ENCODE peak calls at places on chromosomes 3 and 15, in four cellular contexts. J is H1, X is astrocyte, Z is mesenchymal stem cell. I is an unnamed sample. For H3K4me1, the result is how much of the 10 kb centered on the place peaks cover.

GRCh38 chr15:67024322-67024997 is 40.9 kb upstream of the SMAD3 start:
- DNase-seq in J (no peak), X (peak), Z (peak), I (peak)

GRCh38 chr15:33226559-33227181 is 32.2 kb upstream of the FMN1 start:
- DNase-seq in J (no peak), X (peak), Z (peak), I (peak)

GRCh38 chr15:41730543-41730942 is 43.7 kb upstream of the MAPKBP1 start:
- DNase-seq in J (no peak), X (no peak), Z (no peak), I (no peak)

GRCh38 chr3:156558389-156558788 is 3.5 kb upstream of the SSR3 start:
- DNase-seq in J (no peak), X (no peak), Z (no peak), I (no peak)

GRCh38 chr3:126132751-126133511 is 47.5 kb downstream of the ALDH1L1 start:
- DNase-seq in J (peak), X (no peak), Z (peak), I (peak)

GRCh38 chr3:18735013-18735412 is 309.9 kb upstream of the SATB1 start:
- DNase-seq in J (no peak), X (no peak), Z (no peak), I (no peak)

GRCh38 chr15:35540031-35540430 is 5.9 kb downstream of the DPH6 start:
- DNase-seq in J (no peak), X (peak), Z (no peak), I (no peak)

GRCh38 chr3:141383555-141384129 is 15.3 kb downstream of the ZBTB38 start:
- DNase-seq in J (no peak), X (peak), Z (peak), I (no peak)

GRCh38 chr15:62068071-62068786 is 1.5 kb downstream of the C2CD4A start:
- DNase-seq in J (no peak), X (no peak), Z (peak), I (peak)

GRCh38 chr3:76585794-76586392 is 454.0 kb upstream of the ROBO2 start:
- DNase-seq in J (no peak), X (no peak), Z (peak), I (no peak)

GRCh38 chr3:161430307-161430706 is 59.0 kb upstream of the SPTSSB start:
- DNase-seq in J (no peak), X (no peak), Z (no peak), I (no peak)

GRCh38 chr15:34275154-34275553 is 50.3 kb downstream of the EMC4 start:
- DNase-seq in J (no peak), X (no peak), Z (no peak), I (no peak)

GRCh38 chr3:163779396-163780344 is 1298.6 kb downstream of the SI start:
- DNase-seq in J (peak), X (no peak), Z (no peak), I (no peak)

GRCh38 chr15:65263313-65263712 is 23.4 kb downstream of the PARP16 start:
- DNase-seq in J (no peak), X (peak), Z (no peak), I (no peak)

GRCh38 chr3:146491303-146491702 is 21.9 kb upstream of the PLSCR2 start:
- DNase-seq in J (no peak), X (no peak), Z (peak), I (no peak)

GRCh38 chr3:195582947-195583346 is 793 bp downstream of the APOD start:
- DNase-seq in J (no peak), X (no peak), Z (no peak), I (peak)

GRCh38 chr15:85646538-85647091 is 148.1 kb downstream of the KLHL25 start:
- DNase-seq in J (no peak), X (peak), Z (peak), I (no peak)

GRCh38 chr3:110237091-110237615 is 834.5 kb upstream of the NECTIN3 start:
- DNase-seq in J (no peak), X (no peak), Z (no peak), I (no peak)

GRCh38 chr15:31358957-31359721 is 32.5 kb downstream of the KLF13 start:
- DNase-seq in J (no peak), X (no peak), Z (no peak), I (no peak)

GRCh38 chr3:129525341-129525968 is 3.0 kb upstream of the RHO start:
- DNase-seq in J (no peak), X (peak), Z (peak), I (no peak)

GRCh38 chr15:76338555-76339301 is 2.2 kb downstream of the ISL2 start:
- DNase-seq in J (no peak), X (no peak), Z (no peak), I (no peak)

GRCh38 chr15:85289677-85290365 is 90.6 kb upstream of the AKAP13 start:
- DNase-seq in J (no peak), X (peak), Z (peak), I (peak)

GRCh38 chr15:34837246-34838016 is 42.1 kb upstream of the ACTC1 start:
- DNase-seq in J (no peak), X (peak), Z (peak), I (no peak)

GRCh38 chr3:4063916-4064592 is 239.1 kb upstream of the SETMAR start:
- DNase-seq in J (no peak), X (no peak), Z (no peak), I (no peak)

GRCh38 chr3:132730891-132731580 is 8.8 kb upstream of the NPHP3 start:
- DNase-seq in J (no peak), X (peak), Z (peak), I (no peak)

GRCh38 chr15:58957101-58957973 is 23.9 kb upstream of the SLTM start:
- DNase-seq in J (no peak), X (no peak), Z (peak), I (peak)

GRCh38 chr3:39096775-39097174 is 10.7 kb downstream of the GORASP1 start:
- DNase-seq in J (no peak), X (peak), Z (peak), I (no peak)

GRCh38 chr3:126125341-126125740 is 41.4 kb upstream of the SLC41A3 start:
- DNase-seq in J (no peak), X (no peak), Z (no peak), I (peak)

GRCh38 chr3:16241225-16241624 is 23.5 kb downstream of the DPH3 start:
- DNase-seq in J (no peak), X (no peak), Z (no peak), I (no peak)

GRCh38 chr15:58165661-58166060 is 27.5 kb downstream of the AQP9 start:
- DNase-seq in J (no peak), X (peak), Z (no peak), I (no peak)

GRCh38 chr3:73490453-73491311 is 134.1 kb downstream of the PDZRN3 start:
- DNase-seq in J (no peak), X (peak), Z (no peak), I (no peak)

GRCh38 chr15:99455796-99456160 is 110.0 kb upstream of the MEF2A start:
- DNase-seq in J (no peak), X (no peak), Z (no peak), I (no peak)

GRCh38 chr3:188051801-188052228 is 102.1 kb upstream of the LPP start:
- DNase-seq in J (no peak), X (peak), Z (no peak), I (peak)
- H3K4me3 ChIP-seq in J (no peak), X (no peak), Z (peak), I (no peak)

GRCh38 chr3:184895350-184895749 is 83.4 kb downstream of the VPS8 start:
- DNase-seq in J (no peak), X (no peak), Z (no peak), I (no peak)

GRCh38 chr3:184885112-184885511 is 73.1 kb downstream of the VPS8 start:
- DNase-seq in J (no peak), X (no peak), Z (no peak), I (no peak)

GRCh38 chr3:184894051-184894450 is 82.1 kb downstream of the VPS8 start:
- DNase-seq in J (no peak), X (no peak), Z (no peak), I (no peak)

GRCh38 chr3:184884359-184885017 is 72.5 kb downstream of the VPS8 start:
- DNase-seq in J (no peak), X (no peak), Z (no peak), I (no peak)

DNA sequence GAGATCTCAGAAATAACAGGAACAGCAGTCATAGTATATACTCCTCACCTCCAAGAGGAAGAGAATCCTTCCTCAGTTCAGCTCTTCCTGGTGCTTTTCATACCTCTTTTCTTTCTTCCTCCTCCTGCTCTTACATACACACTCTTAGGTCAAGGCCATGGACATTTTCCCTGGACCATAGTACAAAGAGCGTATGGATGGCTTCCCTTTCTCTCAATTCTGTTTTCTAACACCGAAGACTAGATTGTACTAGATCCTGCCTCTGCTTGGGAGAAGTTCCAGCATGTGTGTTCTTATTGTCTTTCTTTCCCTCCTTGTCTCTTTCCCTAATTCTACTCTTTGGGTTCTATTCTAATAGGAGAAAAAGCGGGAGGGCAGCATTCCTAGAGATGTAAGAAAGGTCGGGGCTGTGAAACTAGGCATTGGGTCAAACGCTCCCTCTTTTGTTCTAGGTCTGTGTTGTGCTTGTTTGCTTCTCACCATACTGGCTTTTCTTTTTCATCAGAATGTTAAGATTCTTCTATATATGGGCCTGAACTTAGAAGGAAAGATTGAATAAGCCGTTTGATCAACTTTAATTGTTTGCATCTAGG is 77.4 kb downstream of the VPS8 start:
- DNase-seq in J (no peak), X (no peak), Z (no peak), I (no peak)
- H3K9ac ChIP-seq in J (no peak), X (no peak), Z (no peak), I (no peak)

GRCh38 chr3:124836448-124836847 is 50.7 kb downstream of the ITGB5 start:
- DNase-seq in J (no peak), X (no peak), Z (no peak), I (no peak)

GRCh38 chr3:124837065-124837464 is 50.1 kb downstream of the ITGB5 start:
- DNase-seq in J (no peak), X (no peak), Z (peak), I (peak)

GRCh38 chr3:124839896-124840295 is 47.3 kb downstream of the ITGB5 start:
- DNase-seq in J (no peak), X (no peak), Z (peak), I (no peak)

GRCh38 chr3:124837730-124838186 is 49.4 kb downstream of the ITGB5 start:
- DNase-seq in J (no peak), X (peak), Z (peak), I (peak)

DNA sequence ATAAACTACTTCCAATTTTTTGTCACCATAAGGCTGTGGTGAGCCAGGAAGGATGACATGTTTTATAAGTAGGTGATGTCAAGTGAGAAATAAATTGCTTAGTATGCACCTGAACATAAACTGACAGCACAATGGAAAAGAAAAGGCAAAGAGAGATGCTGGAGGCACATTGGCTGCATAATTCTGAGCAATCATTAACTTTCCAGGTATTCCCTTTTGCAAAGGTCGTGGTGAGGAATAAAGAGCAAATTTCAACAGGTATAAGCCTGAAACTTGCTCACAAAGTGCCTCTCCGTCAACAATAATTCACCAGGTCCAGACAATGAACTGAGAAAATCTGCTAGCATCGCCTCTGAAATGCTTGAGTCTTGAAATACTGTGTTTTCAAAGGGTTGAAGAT is 48.2 kb downstream of the ITGB5 start:
- DNase-seq in J (no peak), X (no peak), Z (no peak), I (no peak)
- H3K4me1 ChIP-seq in J (under half), X (under half), Z (under half), I (under half)

DNA sequence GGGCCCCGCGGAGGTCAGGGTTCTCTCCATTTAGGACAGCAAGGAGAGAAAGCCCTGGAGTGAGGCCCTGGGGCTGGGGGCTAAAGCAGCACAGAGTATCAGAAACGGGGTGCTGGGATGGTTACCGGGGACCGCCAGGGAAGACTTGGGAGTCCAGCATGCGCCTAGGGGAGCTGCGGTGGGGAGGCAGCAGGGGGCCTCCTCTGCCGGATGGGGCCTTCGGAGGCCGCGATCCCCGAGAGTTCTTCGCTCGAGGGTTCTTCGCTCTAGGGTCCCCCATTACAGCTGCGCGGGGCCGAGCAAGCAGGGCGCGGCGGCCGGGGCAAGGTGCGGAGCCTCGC is 515 bp upstream of the APBA2 start:
- DNase-seq in J (no peak), X (no peak), Z (no peak), I (no peak)
- H3K4me3 ChIP-seq in J (no peak), X (peak), Z (peak), I (peak)

GRCh38 chr3:117404756-117405155 is 695.2 kb downstream of the TUSC7 start:
- DNase-seq in J (no peak), X (no peak), Z (no peak), I (no peak)

GRCh38 chr3:117400303-117400702 is 690.7 kb downstream of the TUSC7 start:
- DNase-seq in J (no peak), X (no peak), Z (peak), I (no peak)

GRCh38 chr3:117398166-117398954 is 688.8 kb downstream of the TUSC7 start:
- DNase-seq in J (peak), X (no peak), Z (no peak), I (no peak)

GRCh38 chr3:117404153-117404552 is 694.6 kb downstream of the TUSC7 start:
- DNase-seq in J (no peak), X (no peak), Z (no peak), I (no peak)

GRCh38 chr3:117399311-117400068 is 689.9 kb downstream of the TUSC7 start:
- DNase-seq in J (peak), X (peak), Z (peak), I (no peak)
- H3K9ac ChIP-seq in J (no peak), X (no peak), Z (peak), I (no peak)

GRCh38 chr15:39429898-39430357 is 151.0 kb upstream of the THBS1 start:
- DNase-seq in J (no peak), X (peak), Z (peak), I (no peak)
- H3K4me1 ChIP-seq in J (under half), X (under half), Z (under half), I (under half)

I was measured in colonic mucosa.